ENCODE peak calls at places on chromosomes 13 and 19, in seven cellular contexts. One of them, this sample, is unnamed.

GRCh38 chr13:114067381-114067885 is 65.0 kb downstream of the RASA3 start:
- DNase-seq in gastrocnemius medialis: no peak
- DNase-seq in ovary: no peak
- DNase-seq in aorta: peak; percentile 70
- DNase-seq in psoas muscle: no peak
- DNase-seq in colonic mucosa: no peak
- DNase-seq in SK-N-SH: no peak
- DNase-seq in this sample: peak; percentile 51

GRCh38 chr19:52190679-52191293 is 934 bp downstream of the PPP2R1A start:
- DNase-seq in gastrocnemius medialis: no peak
- DNase-seq in ovary: no peak
- DNase-seq in aorta: peak; percentile 79
- DNase-seq in psoas muscle: peak; percentile 39
- DNase-seq in colonic mucosa: peak; percentile 48
- DNase-seq in SK-N-SH: peak; percentile 56
- DNase-seq in this sample: peak; percentile 83

GRCh38 chr13:28754698-28755545 is 36.2 kb upstream of the SLC46A3 start:
- DNase-seq in gastrocnemius medialis: no peak
- DNase-seq in ovary: no peak
- DNase-seq in aorta: no peak
- DNase-seq in psoas muscle: no peak
- DNase-seq in colonic mucosa: peak; percentile 47
- DNase-seq in SK-N-SH: peak; percentile 38
- DNase-seq in this sample: peak; percentile 72

GRCh38 chr19:37551123-37551993 is 43.2 kb downstream of the ZNF571 start:
- DNase-seq in gastrocnemius medialis: no peak
- DNase-seq in ovary: no peak
- DNase-seq in aorta: no peak
- DNase-seq in psoas muscle: no peak
- DNase-seq in colonic mucosa: peak; percentile 66
- DNase-seq in SK-N-SH: peak; percentile 95
- DNase-seq in this sample: no peak

GRCh38 chr13:46495066-46495465 is 57.9 kb upstream of the LRCH1 start:
- DNase-seq in gastrocnemius medialis: no peak
- DNase-seq in ovary: no peak
- DNase-seq in aorta: no peak
- DNase-seq in psoas muscle: no peak
- DNase-seq in colonic mucosa: no peak
- DNase-seq in SK-N-SH: no peak
- DNase-seq in this sample: no peak

GRCh38 chr19:49638360-49638759 is 1.6 kb downstream of the RRAS start:
- DNase-seq in gastrocnemius medialis: no peak
- DNase-seq in ovary: no peak
- DNase-seq in aorta: no peak
- DNase-seq in psoas muscle: no peak
- DNase-seq in colonic mucosa: peak; percentile 42
- DNase-seq in SK-N-SH: no peak
- DNase-seq in this sample: no peak

GRCh38 chr13:51041126-51041525 is 69.9 kb downstream of the C13orf42 start:
- DNase-seq in gastrocnemius medialis: no peak
- DNase-seq in ovary: no peak
- DNase-seq in aorta: no peak
- DNase-seq in psoas muscle: no peak
- DNase-seq in colonic mucosa: no peak
- DNase-seq in SK-N-SH: no peak
- DNase-seq in this sample: no peak

GRCh38 chr19:29375429-29376093 is 150.2 kb upstream of the VSTM2B start:
- DNase-seq in gastrocnemius medialis: no peak
- DNase-seq in ovary: no peak
- DNase-seq in aorta: no peak
- DNase-seq in psoas muscle: no peak
- DNase-seq in colonic mucosa: peak; percentile 3
- DNase-seq in SK-N-SH: no peak
- DNase-seq in this sample: no peak

GRCh38 chr13:51861728-51862300 is at the start of gene CCDC70:
- DNase-seq in gastrocnemius medialis: no peak
- DNase-seq in ovary: no peak
- DNase-seq in aorta: no peak
- DNase-seq in psoas muscle: no peak
- DNase-seq in colonic mucosa: no peak
- DNase-seq in SK-N-SH: no peak
- DNase-seq in this sample: no peak

GRCh38 chr19:3119071-3119781 is 16.6 kb upstream of the GNA15 start:
- DNase-seq in gastrocnemius medialis: no peak
- DNase-seq in ovary: no peak
- DNase-seq in aorta: no peak
- DNase-seq in psoas muscle: no peak
- DNase-seq in colonic mucosa: no peak
- DNase-seq in SK-N-SH: no peak
- DNase-seq in this sample: peak; percentile 59

GRCh38 chr13:114199961-114200672 is 21.1 kb downstream of the CFAP97D2 start:
- DNase-seq in gastrocnemius medialis: no peak
- DNase-seq in ovary: no peak
- DNase-seq in aorta: no peak
- DNase-seq in psoas muscle: no peak
- DNase-seq in colonic mucosa: no peak
- DNase-seq in SK-N-SH: no peak
- DNase-seq in this sample: no peak

GRCh38 chr13:53151692-53152421 is 123.2 kb downstream of the OLFM4 start:
- DNase-seq in gastrocnemius medialis: no peak
- DNase-seq in ovary: no peak
- DNase-seq in aorta: no peak
- DNase-seq in psoas muscle: no peak
- DNase-seq in colonic mucosa: peak; percentile 60
- DNase-seq in SK-N-SH: peak; percentile 54
- DNase-seq in this sample: no peak

GRCh38 chr19:39405261-39405912 is 1.3 kb upstream of the ZFP36 start:
- DNase-seq in gastrocnemius medialis: no peak
- DNase-seq in ovary: peak; percentile 62
- DNase-seq in aorta: no peak
- DNase-seq in psoas muscle: no peak
- DNase-seq in colonic mucosa: no peak
- DNase-seq in SK-N-SH: no peak
- DNase-seq in this sample: no peak
- H3K4me3 ChIP-seq in gastrocnemius medialis: peak overlapping the region; percentile 98
- H3K4me3 ChIP-seq in ovary: no peak overlapping the region
- H3K4me3 ChIP-seq in aorta: no peak overlapping the region
- H3K4me3 ChIP-seq in psoas muscle: peak overlapping the region; percentile 97
- H3K4me3 ChIP-seq in colonic mucosa: peak overlapping the region; percentile 96
- H3K4me3 ChIP-seq in SK-N-SH: no peak overlapping the region
- H3K4me3 ChIP-seq in this sample: no peak overlapping the region

GRCh38 chr19:17314007-17314589 is 4.7 kb downstream of the DDA1 start:
- DNase-seq in gastrocnemius medialis: no peak
- DNase-seq in ovary: no peak
- DNase-seq in aorta: no peak
- DNase-seq in psoas muscle: no peak
- DNase-seq in colonic mucosa: no peak
- DNase-seq in SK-N-SH: no peak
- DNase-seq in this sample: no peak
- H3K4me1 ChIP-seq in gastrocnemius medialis: peaks cover 11% of the 10 kb centered on the region
- H3K4me1 ChIP-seq in ovary: no peaks in the 10 kb centered on the region
- H3K4me1 ChIP-seq in aorta: no peaks in the 10 kb centered on the region
- H3K4me1 ChIP-seq in psoas muscle: peaks cover 21% of the 10 kb centered on the region
- H3K4me1 ChIP-seq in colonic mucosa: peaks cover 9% of the 10 kb centered on the region
- H3K4me1 ChIP-seq in SK-N-SH: peaks cover 8% of the 10 kb centered on the region
- H3K4me1 ChIP-seq in this sample: peaks cover 16% of the 10 kb centered on the region

GRCh38 chr13:75326173-75327131 is 155.5 kb downstream of the TBC1D4 start:
- DNase-seq in gastrocnemius medialis: no peak
- DNase-seq in ovary: no peak
- DNase-seq in aorta: no peak
- DNase-seq in psoas muscle: no peak
- DNase-seq in colonic mucosa: no peak
- DNase-seq in SK-N-SH: peak; percentile 36
- DNase-seq in this sample: peak; percentile 73
- H3K4me3 ChIP-seq in gastrocnemius medialis: no peak overlapping the region
- H3K4me3 ChIP-seq in ovary: no peak overlapping the region
- H3K4me3 ChIP-seq in aorta: no peak overlapping the region
- H3K4me3 ChIP-seq in psoas muscle: peak overlapping the region; percentile 17
- H3K4me3 ChIP-seq in colonic mucosa: no peak overlapping the region
- H3K4me3 ChIP-seq in SK-N-SH: no peak overlapping the region
- H3K4me3 ChIP-seq in this sample: no peak overlapping the region

DNA sequence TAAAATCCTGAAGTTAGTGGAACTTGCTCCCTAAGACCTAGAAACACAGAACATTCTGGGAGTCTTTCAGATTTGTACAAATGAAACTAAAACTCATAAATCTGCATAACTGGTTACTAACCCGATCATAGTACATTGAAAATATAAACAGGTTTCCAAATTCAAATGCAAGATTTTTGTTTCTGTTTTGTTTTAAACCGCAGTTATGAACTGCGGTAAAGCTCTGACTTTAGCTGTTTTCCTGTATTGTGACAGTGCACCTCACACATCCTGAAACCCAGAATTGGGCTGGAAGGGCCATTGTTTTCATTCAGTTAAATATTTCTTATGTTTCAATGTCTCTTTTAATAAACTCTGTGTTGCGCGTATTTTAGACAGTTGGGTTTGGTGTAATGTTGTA is 204.7 kb downstream of the SHISA2 start:
- DNase-seq in gastrocnemius medialis: no peak
- DNase-seq in ovary: no peak
- DNase-seq in aorta: no peak
- DNase-seq in psoas muscle: no peak
- DNase-seq in colonic mucosa: no peak
- DNase-seq in SK-N-SH: no peak
- DNase-seq in this sample: no peak
- H3K4me1 ChIP-seq in gastrocnemius medialis: no peaks in the 10 kb centered on the region
- H3K4me1 ChIP-seq in ovary: no peaks in the 10 kb centered on the region
- H3K4me1 ChIP-seq in aorta: no peaks in the 10 kb centered on the region
- H3K4me1 ChIP-seq in psoas muscle: no peaks in the 10 kb centered on the region
- H3K4me1 ChIP-seq in colonic mucosa: no peaks in the 10 kb centered on the region
- H3K4me1 ChIP-seq in SK-N-SH: peaks cover 7% of the 10 kb centered on the region
- H3K4me1 ChIP-seq in this sample: no peaks in the 10 kb centered on the region

GRCh38 chr19:45444318-45445041 is 20.8 kb upstream of the ERCC1 start:
- DNase-seq in gastrocnemius medialis: peak; percentile 84
- DNase-seq in ovary: peak; percentile 98
- DNase-seq in aorta: peak; percentile 99
- DNase-seq in psoas muscle: peak; percentile 97
- DNase-seq in colonic mucosa: peak; percentile 97
- DNase-seq in SK-N-SH: peak; percentile 95
- DNase-seq in this sample: peak; percentile 97
- H3K4me3 ChIP-seq in gastrocnemius medialis: peak overlapping the region; percentile 65
- H3K4me3 ChIP-seq in ovary: peak overlapping the region; percentile 55
- H3K4me3 ChIP-seq in aorta: no peak overlapping the region
- H3K4me3 ChIP-seq in psoas muscle: peak overlapping the region; percentile 64
- H3K4me3 ChIP-seq in colonic mucosa: peak overlapping the region; percentile 31
- H3K4me3 ChIP-seq in SK-N-SH: no peak overlapping the region
- H3K4me3 ChIP-seq in this sample: peak overlapping the region; percentile 48

This sample was measured in kidney.